ENCODE peak calls at places on chromosomes 16 and 17, in ten cellular contexts. Z is retinal pigment epithelial cell, V is PC-3, T is fibroblast of lung, Y is cardiac muscle cell, R is heart right ventricle, S is lower lobe of right lung, U is epithelial cell of esophagus, K is HFF-Myc, B is AG04450. M is an unnamed sample.

GRCh38 chr16:67966549-67967182 is 1.8 kb downstream of the SLC12A4 start:
- DNase-seq in S (no peak), K (peak; percentile 42), Y (peak; percentile 33), Z (no peak), B (no peak), V (no peak), U (peak; percentile 58), R (peak; percentile 53), T (peak; percentile 28), M (peak; percentile 64)

GRCh38 chr17:67613961-67614360 is 103.8 kb upstream of the NOL11 start:
- DNase-seq in Y (no peak), K (no peak), U (no peak), R (no peak), V (no peak), B (no peak), T (no peak), S (no peak), Z (no peak), M (no peak)

GRCh38 chr17:77957869-77958715 is at the start of gene TNRC6C:
- DNase-seq in B (peak; percentile 97), K (peak; percentile 92), V (peak; percentile 97), R (peak; percentile 100), S (peak; percentile 100), U (peak; percentile 98), Y (peak; percentile 100), T (peak; percentile 99), Z (peak; percentile 95), M (peak; percentile 89)

GRCh38 chr16:66228791-66229190 is 137.7 kb upstream of the CDH5 start:
- DNase-seq in U (no peak), K (no peak), S (no peak), T (peak; percentile 58), V (no peak), R (no peak), B (peak; percentile 45), Z (no peak), Y (peak; percentile 89), M (no peak)

GRCh38 chr17:75219815-75220214 is 14.3 kb downstream of the NUP85 start:
- DNase-seq in R (no peak), Y (no peak), S (no peak), B (no peak), V (no peak), K (no peak), U (no peak), T (no peak), Z (no peak), M (no peak)

GRCh38 chr17:77353684-77354419 is 213.1 kb downstream of the SEC14L1 start:
- DNase-seq in V (no peak), U (no peak), T (no peak), Y (peak; percentile 17), S (no peak), K (no peak), R (no peak), B (no peak), Z (no peak), M (peak; percentile 33)

GRCh38 chr17:49989518-49989880 is 5.5 kb downstream of the DLX3 start:
- DNase-seq in V (no peak), Y (no peak), K (no peak), T (no peak), S (no peak), B (no peak), Z (no peak), R (no peak), U (no peak), M (no peak)

GRCh38 chr17:30031214-30031869 is 85.3 kb upstream of the NSRP1 start:
- DNase-seq in V (no peak), S (no peak), Z (no peak), B (no peak), R (no peak), U (no peak), Y (no peak), T (no peak), K (no peak), M (no peak)

GRCh38 chr17:77528516-77529327 is 388.0 kb downstream of the SEC14L1 start:
- DNase-seq in K (no peak), B (no peak), Z (no peak), V (no peak), Y (no peak), R (peak; percentile 42), U (no peak), T (no peak), S (no peak), M (no peak)

GRCh38 chr16:67928147-67928546 is 3.5 kb downstream of the CTRL start:
- DNase-seq in B (no peak), U (no peak), Z (no peak), V (no peak), T (no peak), S (no peak), Y (no peak), R (no peak), K (no peak), M (no peak)

GRCh38 chr16:11530171-11530940 is 56.4 kb downstream of the LITAF start:
- DNase-seq in Y (peak; percentile 54), B (no peak), Z (peak; percentile 27), K (no peak), V (no peak), R (no peak), U (no peak), S (no peak), T (no peak), M (peak; percentile 23)

GRCh38 chr17:2259769-2260536 is 43.6 kb downstream of the SMG6 start:
- DNase-seq in S (no peak), V (no peak), U (no peak), K (no peak), B (no peak), Y (no peak), R (no peak), Z (no peak), T (no peak), M (no peak)

GRCh38 chr16:83231771-83232170 is 576.0 kb upstream of the HSBP1 start:
- DNase-seq in K (peak; percentile 3), U (no peak), R (no peak), Z (no peak), T (peak; percentile 21), V (no peak), Y (no peak), S (no peak), B (no peak), M (no peak)

DNA sequence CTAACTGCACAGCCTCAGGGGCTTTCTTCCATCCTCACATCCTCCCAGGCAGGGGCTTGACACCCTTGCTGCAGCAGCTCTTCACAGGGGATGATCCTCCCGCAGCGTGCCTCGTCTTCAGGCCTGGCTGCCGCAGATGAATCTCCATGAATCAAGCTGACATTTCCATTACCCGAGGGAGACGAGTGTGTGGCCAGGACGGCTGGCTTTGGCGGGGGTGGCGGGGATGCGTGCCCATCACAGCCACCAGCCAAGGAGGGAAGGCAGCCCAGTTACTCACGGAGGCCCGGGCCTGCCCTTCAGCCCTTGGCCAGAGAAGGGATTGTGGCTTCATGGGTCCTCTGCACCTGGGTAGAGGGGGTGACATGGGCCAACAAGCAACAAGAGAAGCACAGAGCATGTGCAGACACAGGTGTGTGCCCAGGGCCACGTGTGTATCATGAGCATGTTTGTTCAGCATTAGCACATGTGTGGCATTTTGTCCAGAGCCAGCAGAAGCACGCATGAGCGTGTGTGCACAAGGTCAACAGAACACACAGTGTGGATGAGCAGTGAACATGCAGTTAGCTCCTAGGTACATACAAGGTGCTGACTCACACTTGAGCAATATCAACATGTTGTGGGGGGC is 236.4 kb downstream of the KATNIP start:
- DNase-seq in R (no peak), Z (no peak), Y (no peak), K (no peak), T (no peak), U (no peak), S (no peak), V (no peak), B (no peak), M (no peak)
- H3K4me3 ChIP-seq in R (no peak overlapping the region), Z (no peak overlapping the region), Y (no peak overlapping the region), K (no peak overlapping the region), T (no peak overlapping the region), U (no peak overlapping the region), S (no peak overlapping the region), V (no peak overlapping the region), B (no peak overlapping the region), M (no peak overlapping the region)

GRCh38 chr16:85718682-85719081 is 29.9 kb upstream of the GINS2 start:
- DNase-seq in K (no peak), T (no peak), B (no peak), U (peak; percentile 55), R (no peak), S (no peak), V (peak; percentile 23), Y (no peak), Z (no peak), M (peak; percentile 35)
- TF ChIP-seq CTCF in K (peak; percentile 75), T (peak; percentile 40), B (peak; percentile 52), U (peak; percentile 52), R (peak; percentile 23), S (peak; percentile 39), V (peak; percentile 43), Y (peak; percentile 58), Z (peak; percentile 70), M (peak; percentile 50)

DNA sequence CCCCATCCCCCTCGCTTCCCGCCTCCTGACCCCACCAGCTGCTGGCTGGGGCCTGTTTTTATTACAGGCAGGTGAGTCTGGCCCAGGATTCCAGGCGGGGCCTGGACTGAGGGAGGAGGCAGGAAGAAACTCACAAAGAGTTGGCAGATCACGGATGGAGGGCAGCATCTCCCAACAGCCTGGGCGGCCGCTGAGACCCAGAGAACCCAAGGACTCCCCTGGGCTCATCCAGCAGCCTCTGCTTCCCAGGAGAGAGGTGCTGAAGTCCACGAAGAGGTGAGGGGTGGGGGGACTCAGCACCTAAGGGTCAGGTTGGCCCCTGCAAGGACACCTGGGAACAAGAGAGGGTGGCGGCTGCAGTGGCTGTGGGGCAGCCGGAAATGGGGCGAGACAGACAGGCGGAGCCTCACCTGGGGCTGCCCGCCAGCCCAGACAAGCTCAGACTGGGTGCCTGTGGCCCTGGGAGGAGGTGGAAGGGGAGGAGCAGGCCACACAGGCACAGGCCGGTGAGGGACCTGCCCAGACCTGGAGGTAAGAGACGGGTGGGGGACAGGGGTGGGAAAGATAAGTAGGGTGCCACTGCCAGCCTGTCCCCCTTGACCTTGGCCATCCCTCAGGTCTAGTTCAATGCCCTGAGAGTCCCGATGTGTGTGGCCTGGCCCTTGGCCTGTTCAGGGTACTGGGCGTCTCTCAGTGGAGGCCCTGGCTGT is 8.7 kb upstream of the ADGRG1 start:
- DNase-seq in T (no peak), R (no peak), K (no peak), U (peak; percentile 94), Y (no peak), B (no peak), S (peak; percentile 66), Z (no peak), V (peak; percentile 61), M (peak; percentile 89)
- H3K4me3 ChIP-seq in T (no peak overlapping the region), R (no peak overlapping the region), K (no peak overlapping the region), U (peak overlapping the region; percentile 69), Y (no peak overlapping the region), B (no peak overlapping the region), S (peak overlapping the region; percentile 45), Z (no peak overlapping the region), V (peak overlapping the region; percentile 76), M (peak overlapping the region; percentile 56)

DNA sequence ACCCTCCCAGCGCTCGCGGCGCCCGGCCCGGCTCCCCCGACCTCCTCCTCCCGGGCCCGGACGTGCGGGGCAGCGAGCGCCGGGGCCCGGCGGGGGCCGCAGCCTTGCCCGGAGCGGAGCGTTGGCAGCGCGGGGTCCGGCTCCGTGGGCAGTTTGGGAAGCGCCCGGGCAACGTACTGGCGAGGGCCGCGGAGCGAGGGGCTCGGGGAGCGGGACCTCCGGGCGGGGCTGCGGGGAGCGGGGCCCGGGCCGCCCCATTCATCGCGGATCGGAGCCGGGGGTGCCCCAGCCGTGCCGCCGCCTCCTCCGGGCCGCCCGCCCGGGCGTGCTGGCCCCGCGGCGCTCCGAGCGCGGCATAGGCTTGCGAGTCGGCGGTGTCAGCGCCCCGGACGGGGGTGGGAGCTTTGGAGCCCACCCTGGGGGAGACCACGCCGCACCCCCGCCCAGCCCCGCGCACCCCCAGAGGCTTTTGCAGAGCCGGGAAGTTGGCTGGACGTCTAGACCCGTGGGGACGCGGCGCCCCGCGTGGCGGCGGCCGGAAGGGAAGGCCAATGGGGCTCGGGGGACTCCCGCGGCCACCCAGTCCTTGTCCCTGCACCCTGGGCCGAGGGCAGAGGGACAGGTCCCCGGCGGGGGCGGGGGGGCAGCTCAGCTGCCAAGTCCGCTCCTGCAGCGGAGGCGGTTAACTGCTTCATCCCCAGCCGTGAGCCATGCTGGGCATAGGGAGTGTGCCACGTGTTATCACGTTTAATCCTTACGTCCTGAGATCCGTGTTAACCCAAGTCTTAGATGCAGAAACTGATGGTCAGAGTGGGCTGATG is 852 bp downstream of the ZNF469 start:
- DNase-seq in T (peak; percentile 58), V (peak; percentile 42), K (peak; percentile 29), U (no peak), S (peak; percentile 53), Y (peak; percentile 53), B (no peak), Z (no peak), R (peak; percentile 61), M (no peak)
- TF ChIP-seq CTCF in T (peak; percentile 66), V (peak; percentile 44), K (peak; percentile 42), U (no peak), S (peak; percentile 49), Y (peak; percentile 68), B (peak; percentile 68), Z (peak; percentile 57), R (no peak), M (peak; percentile 52)